ENCODE peak calls at places on chromosomes 5 and 9, in six cellular contexts. H, P, M, G, N and B are unnamed samples.

GRCh38 chr5:43422143-43422542 is 10.0 kb upstream of the CCL28 start:
- DNase-seq in H (no peak), P (peak; percentile 77), M (peak; percentile 17), G (no peak), N (no peak), B (no peak)

GRCh38 chr5:154970759-154971158 is 29.9 kb downstream of the MRPL22 start:
- DNase-seq in H (no peak), P (peak; percentile 14), M (peak; percentile 13), G (no peak), N (no peak), B (no peak)

GRCh38 chr5:134911285-134912215 is 6.6 kb downstream of the PCBD2 start:
- DNase-seq in H (no peak), P (no peak), M (no peak), G (peak; percentile 23), N (no peak), B (no peak)

GRCh38 chr5:135212361-135213033 is 178.5 kb upstream of the PITX1 start:
- DNase-seq in H (no peak), P (no peak), M (no peak), G (no peak), N (no peak), B (no peak)

GRCh38 chr9:123741214-123741613 is 188.7 kb downstream of the DENND1A start:
- DNase-seq in H (no peak), P (no peak), M (no peak), G (no peak), N (no peak), B (no peak)

GRCh38 chr5:117681855-117682254 is 1107.2 kb upstream of the SEMA6A start:
- DNase-seq in H (no peak), P (no peak), M (no peak), G (no peak), N (no peak), B (no peak)

GRCh38 chr5:73170522-73170921 is 2.5 kb upstream of the TMEM174 start:
- DNase-seq in H (no peak), P (peak; percentile 62), M (no peak), G (no peak), N (no peak), B (no peak)

GRCh38 chr9:79764377-79764776 is 192.6 kb downstream of the TLE4 start:
- DNase-seq in H (no peak), P (peak; percentile 83), M (peak; percentile 96), G (peak; percentile 98), N (no peak), B (no peak)

GRCh38 chr5:905139-905642 is 12.5 kb downstream of the TRIP13 start:
- DNase-seq in H (no peak), P (no peak), M (no peak), G (no peak), N (no peak), B (no peak)

GRCh38 chr5:136061630-136062381 is 33.0 kb downstream of the TGFBI start:
- DNase-seq in H (no peak), P (no peak), M (no peak), G (no peak), N (no peak), B (no peak)

GRCh38 chr5:34743878-34744277 is 87.8 kb downstream of the RAI14 start:
- DNase-seq in H (no peak), P (peak; percentile 82), M (peak; percentile 62), G (peak; percentile 33), N (no peak), B (no peak)

GRCh38 chr9:116087246-116087645 is 66.3 kb upstream of the PAPPA start:
- DNase-seq in H (no peak), P (peak; percentile 89), M (peak; percentile 25), G (no peak), N (no peak), B (no peak)

GRCh38 chr5:116528519-116529234 is 45.9 kb downstream of the SEMA6A start:
- DNase-seq in H (no peak), P (no peak), M (no peak), G (no peak), N (no peak), B (no peak)

GRCh38 chr5:123636006-123636405 is 124.0 kb downstream of the CSNK1G3 start:
- DNase-seq in H (no peak), P (no peak), M (no peak), G (no peak), N (no peak), B (no peak)

GRCh38 chr9:76898786-76899185 is 7.1 kb downstream of the PRUNE2 start:
- DNase-seq in H (no peak), P (peak; percentile 6), M (no peak), G (no peak), N (no peak), B (no peak)

GRCh38 chr9:107928701-107929371 is 439.3 kb upstream of the KLF4 start:
- DNase-seq in H (no peak), P (no peak), M (no peak), G (no peak), N (no peak), B (no peak)

GRCh38 chr5:94983861-94984535 is 300.9 kb downstream of the MCTP1 start:
- DNase-seq in H (no peak), P (peak; percentile 66), M (peak; percentile 63), G (peak; percentile 13), N (no peak), B (no peak)

GRCh38 chr5:59660737-59661136 is 232.8 kb downstream of the PDE4D start:
- DNase-seq in H (no peak), P (peak; percentile 58), M (peak; percentile 48), G (no peak), N (no peak), B (no peak)

GRCh38 chr5:127296321-127296720 is 5.7 kb downstream of the MEGF10 start:
- DNase-seq in H (no peak), P (no peak), M (peak; percentile 25), G (no peak), N (no peak), B (no peak)

GRCh38 chr9:132044176-132044880 is 35.3 kb downstream of the MED27 start:
- DNase-seq in H (no peak), P (no peak), M (no peak), G (no peak), N (no peak), B (no peak)

GRCh38 chr5:163880307-163880706 is 374.9 kb downstream of the MAT2B start:
- DNase-seq in H (no peak), P (peak; percentile 60), M (no peak), G (no peak), N (no peak), B (no peak)

GRCh38 chr5:82405618-82406199 is 127.6 kb upstream of the RPS23 start:
- DNase-seq in H (no peak), P (peak; percentile 98), M (peak; percentile 91), G (peak; percentile 89), N (no peak), B (no peak)

GRCh38 chr5:150987746-150988145 is 32.6 kb upstream of the GPX3 start:
- DNase-seq in H (no peak), P (no peak), M (no peak), G (no peak), N (no peak), B (no peak)

GRCh38 chr9:69526699-69527098 is 145.5 kb downstream of the APBA1 start:
- DNase-seq in H (no peak), P (no peak), M (no peak), G (no peak), N (no peak), B (no peak)

GRCh38 chr5:77971965-77972544 is 195.9 kb upstream of the TBCA start:
- DNase-seq in H (no peak), P (no peak), M (no peak), G (no peak), N (no peak), B (no peak)

GRCh38 chr9:98087420-98088354 is 31.2 kb downstream of the NANS start:
- DNase-seq in H (no peak), P (peak; percentile 81), M (peak; percentile 55), G (no peak), N (peak; percentile 41), B (peak; percentile 28)

GRCh38 chr9:131968632-131969031 is 111.0 kb downstream of the MED27 start:
- DNase-seq in H (no peak), P (no peak), M (no peak), G (no peak), N (no peak), B (no peak)

GRCh38 chr5:73201547-73202513 is 28.8 kb downstream of the TMEM174 start:
- DNase-seq in H (peak; percentile 29), P (peak; percentile 80), M (peak; percentile 77), G (peak; percentile 22), N (peak; percentile 45), B (peak; percentile 50)

GRCh38 chr5:998975-999501 is 9.6 kb upstream of the NKD2 start:
- DNase-seq in H (no peak), P (no peak), M (no peak), G (no peak), N (no peak), B (no peak)

GRCh38 chr5:53034832-53035231 is 45.7 kb downstream of the ITGA2 start:
- DNase-seq in H (no peak), P (no peak), M (no peak), G (no peak), N (no peak), B (no peak)

GRCh38 chr9:104851521-104851920 is 76.4 kb downstream of the ABCA1 start:
- DNase-seq in H (no peak), P (no peak), M (no peak), G (no peak), N (no peak), B (no peak)

GRCh38 chr5:22612928-22613327 is 240.2 kb downstream of the CDH12 start:
- DNase-seq in H (no peak), P (no peak), M (no peak), G (no peak), N (no peak), B (no peak)

GRCh38 chr5:145658435-145658834 is 176.7 kb downstream of the PRELID2 start:
- DNase-seq in H (no peak), P (no peak), M (no peak), G (no peak), N (no peak), B (no peak)

GRCh38 chr5:67619235-67619634 is 422.6 kb upstream of the CD180 start:
- DNase-seq in H (no peak), P (no peak), M (no peak), G (no peak), N (no peak), B (no peak)

GRCh38 chr5:68802430-68802829 is 291.4 kb upstream of the SLC30A5 start:
- DNase-seq in H (no peak), P (no peak), M (no peak), G (no peak), N (no peak), B (no peak)

GRCh38 chr5:165460911-165461310 is 1955.5 kb downstream of the MAT2B start:
- DNase-seq in H (no peak), P (no peak), M (no peak), G (no peak), N (no peak), B (no peak)

GRCh38 chr9:2726620-2727335 is 9.5 kb downstream of the KCNV2 start:
- DNase-seq in H (no peak), P (peak; percentile 28), M (peak; percentile 25), G (no peak), N (no peak), B (no peak)

GRCh38 chr5:66829826-66830225 is 233.6 kb downstream of the MAST4 start:
- DNase-seq in H (no peak), P (peak; percentile 77), M (no peak), G (no peak), N (no peak), B (no peak)

GRCh38 chr5:527646-528591 is 3.7 kb upstream of the SLC9A3 start:
- DNase-seq in H (no peak), P (no peak), M (no peak), G (no peak), N (no peak), B (no peak)

GRCh38 chr9:20788526-20789421 is 104.7 kb downstream of the FOCAD start:
- DNase-seq in H (no peak), P (peak; percentile 58), M (no peak), G (no peak), N (no peak), B (no peak)